ENCODE peak calls at places on chromosomes 6 and 20, in eight cellular contexts. Y, E, U, G, X, T, Q and P are unnamed samples.

GRCh38 chr20:62183426-62184142 is 756 bp downstream of the MTG2 start:
- DNase-seq in Q (no peak), T (no peak), E (no peak), U (no peak), Y (no peak), G (no peak), X (no peak), P (no peak)

GRCh38 chr20:49028684-49029083 is 17.4 kb upstream of the CSE1L start:
- DNase-seq in T (no peak), U (peak; percentile 35), X (peak; percentile 27), Y (no peak), E (peak; percentile 36), G (no peak), Q (no peak), P (peak; percentile 10)

GRCh38 chr6:1575213-1576041 is 34.3 kb upstream of the FOXC1 start:
- DNase-seq in E (no peak), G (no peak), T (no peak), Y (no peak), U (no peak), X (no peak), Q (no peak), P (no peak)

GRCh38 chr6:10268661-10269060 is 146.2 kb downstream of the TFAP2A start:
- DNase-seq in Y (no peak), U (no peak), Q (no peak), G (no peak), T (no peak), E (no peak), X (no peak), P (no peak)

GRCh38 chr6:48979806-48980205 is 483.2 kb downstream of the MMUT start:
- DNase-seq in Y (no peak), X (no peak), E (no peak), Q (no peak), U (no peak), T (no peak), G (no peak), P (no peak)

GRCh38 chr6:44002591-44003344 is 124.5 kb downstream of the MRPL14 start:
- DNase-seq in U (peak; percentile 66), T (peak; percentile 48), G (peak; percentile 52), E (no peak), Y (peak; percentile 57), X (peak; percentile 65), Q (peak; percentile 55), P (peak; percentile 60)

GRCh38 chr6:143740213-143740612 is 62.4 kb downstream of the PHACTR2 start:
- DNase-seq in G (no peak), T (no peak), Q (no peak), U (no peak), Y (no peak), X (no peak), E (no peak), P (no peak)

GRCh38 chr6:107786179-107786578 is 37.9 kb downstream of the SCML4 start:
- DNase-seq in U (peak; percentile 16), Q (no peak), Y (no peak), X (no peak), E (no peak), G (no peak), T (no peak), P (no peak)

GRCh38 chr20:35462351-35462750 is 7.0 kb downstream of the CEP250 start:
- DNase-seq in T (no peak), U (no peak), X (no peak), Q (no peak), Y (no peak), G (no peak), E (no peak), P (peak; percentile 98)

GRCh38 chr6:132919028-132919427 is 104.7 kb downstream of the RPS12 start:
- DNase-seq in T (no peak), G (no peak), E (peak; percentile 5), Y (no peak), X (no peak), Q (no peak), U (no peak), P (no peak)

GRCh38 chr6:115891111-115891669 is 169.5 kb downstream of the FRK start:
- DNase-seq in U (peak; percentile 15), X (no peak), Y (no peak), T (no peak), Q (no peak), E (no peak), G (no peak), P (no peak)

GRCh38 chr6:27288136-27289044 is 23.7 kb downstream of the POM121L2 start:
- DNase-seq in Y (no peak), X (peak; percentile 34), E (no peak), U (no peak), Q (no peak), T (no peak), G (no peak), P (no peak)

GRCh38 chr6:48615041-48615440 is 504.0 kb upstream of the PTCHD4 start:
- DNase-seq in Y (no peak), X (no peak), Q (no peak), U (no peak), E (no peak), T (no peak), G (no peak), P (no peak)

GRCh38 chr20:5657190-5657872 is 92.9 kb upstream of the SHLD1 start:
- DNase-seq in X (no peak), U (no peak), G (no peak), Q (no peak), Y (peak; percentile 40), E (no peak), T (no peak), P (no peak)

GRCh38 chr6:54013966-54014365 is 97.3 kb upstream of the MLIP start:
- DNase-seq in T (no peak), Q (no peak), Y (no peak), X (no peak), U (no peak), E (no peak), G (no peak), P (no peak)

GRCh38 chr6:150347845-150348244 is 21.0 kb upstream of the IYD start:
- DNase-seq in E (no peak), Y (no peak), G (no peak), U (no peak), X (no peak), T (no peak), Q (no peak), P (no peak)

GRCh38 chr6:144059139-144059538 is 36.2 kb downstream of the SF3B5 start:
- DNase-seq in E (no peak), Q (no peak), U (no peak), G (no peak), T (no peak), Y (no peak), X (no peak), P (no peak)

GRCh38 chr20:24781061-24781980 is 167.7 kb upstream of the CST7 start:
- DNase-seq in Q (no peak), X (peak; percentile 25), E (no peak), U (no peak), Y (no peak), G (no peak), T (no peak), P (no peak)

GRCh38 chr6:98044168-98044567 is 761.2 kb upstream of the MMS22L start:
- DNase-seq in T (no peak), E (no peak), Q (no peak), U (no peak), G (no peak), Y (no peak), X (no peak), P (no peak)

GRCh38 chr20:59291740-59292139 is 8.7 kb upstream of the EDN3 start:
- DNase-seq in X (no peak), U (no peak), Q (no peak), Y (no peak), E (no peak), T (no peak), G (no peak), P (no peak)

GRCh38 chr6:137240168-137240567 is 21.0 kb upstream of the IFNGR1 start:
- DNase-seq in E (no peak), U (peak; percentile 31), Q (no peak), G (no peak), Y (peak; percentile 56), X (no peak), T (no peak), P (no peak)